ENCODE peak calls at places on chromosomes 4 and X, in six cellular contexts. P is fibroblast of pulmonary artery, K is AG10803, A is RWPE1, J is mesothelial cell of epicardium, O is GM13976. Y is an unnamed sample.
A peak's percentile ranks its signal among the peaks of the same experiment; 100 is the strongest.

GRCh38 chr4:8348071-8348470 is 78.5 kb downstream of the HTRA3 start:
- DNase-seq in O (no peak), K (no peak), J (no peak), P (no peak), A (no peak), Y (no peak)

GRCh38 chr4:48779095-48779997 is 733 bp downstream of the FRYL start:
- DNase-seq in O (peak; percentile 77), P (peak; percentile 58), J (peak; percentile 80), K (peak; percentile 56), A (peak; percentile 58), Y (no peak)

GRCh38 chr4:164956766-164957643 is 20.5 kb downstream of the TRIM61 start:
- DNase-seq in O (peak; percentile 93), P (peak; percentile 64), K (peak; percentile 71), J (peak; percentile 81), A (peak; percentile 87), Y (peak; percentile 45)

GRCh38 chr4:185515248-185515647 is 20.1 kb downstream of the PDLIM3 start:
- DNase-seq in P (no peak), O (no peak), K (no peak), A (no peak), J (no peak), Y (no peak)

GRCh38 chr4:151356510-151356909 is 31.1 kb upstream of the SH3D19 start:
- DNase-seq in P (peak; percentile 5), O (no peak), A (peak; percentile 41), K (peak; percentile 13), J (no peak), Y (no peak)

GRCh38 chr4:16082424-16083216 is 1.2 kb downstream of the PROM1 start:
- DNase-seq in K (no peak), O (peak; percentile 51), P (peak; percentile 6), J (peak; percentile 83), A (peak; percentile 11), Y (no peak)

GRCh38 chr4:80237992-80238391 is 28.5 kb upstream of the FGF5 start:
- DNase-seq in P (peak; percentile 93), O (no peak), K (peak; percentile 94), A (peak; percentile 68), J (no peak), Y (no peak)

GRCh38 chr4:106114284-106114683 is 201.7 kb downstream of the TBCK start:
- DNase-seq in J (no peak), P (no peak), O (no peak), A (no peak), K (no peak), Y (no peak)

GRCh38 chr4:77613267-77613666 is 7.6 kb downstream of the CXCL13 start:
- DNase-seq in K (no peak), A (no peak), J (no peak), O (no peak), P (peak; percentile 17), Y (no peak)

GRCh38 chr4:139163806-139164206 is 13.2 kb downstream of the ELF2 start:
- DNase-seq in A (no peak), P (no peak), O (no peak), J (no peak), K (no peak), Y (no peak)

GRCh38 chr4:119835511-119835910 is 206.9 kb upstream of the PDE5A start:
- DNase-seq in A (no peak), K (peak; percentile 1), P (peak; percentile 4), O (no peak), J (no peak), Y (no peak)

GRCh38 chr4:74548561-74548960 is 103.6 kb downstream of the AREG start:
- DNase-seq in P (no peak), A (no peak), J (no peak), O (no peak), K (no peak), Y (no peak)

GRCh38 chr4:183658362-183659028 is 490 bp downstream of the RWDD4 start:
- DNase-seq in A (peak; percentile 45), J (peak; percentile 52), K (peak; percentile 26), O (peak; percentile 45), P (peak; percentile 23), Y (peak; percentile 22)

GRCh38 chrX:117543885-117544284 is 572.7 kb downstream of the KLHL13 start:
- DNase-seq in O (no peak), J (no peak), K (no peak), A (no peak), P (no peak), Y (no peak)

GRCh38 chrX:110082156-110082555 is 79.2 kb downstream of the TMEM164 start:
- DNase-seq in A (peak; percentile 11), K (peak; percentile 77), P (peak; percentile 95), O (no peak), J (no peak), Y (no peak)

GRCh38 chr4:13888112-13888511 is 260.6 kb upstream of the BOD1L1 start:
- DNase-seq in O (no peak), K (peak; percentile 94), A (peak; percentile 39), P (peak; percentile 95), J (no peak), Y (no peak)

GRCh38 chr4:56651071-56651384 is 30.1 kb downstream of the HOPX start:
- DNase-seq in A (no peak), O (no peak), J (no peak), K (no peak), P (no peak), Y (no peak)

GRCh38 chr4:173231916-173232315 is 63.3 kb downstream of the GALNT7 start:
- DNase-seq in P (peak; percentile 46), O (no peak), K (peak; percentile 6), J (no peak), A (peak; percentile 19), Y (no peak)

GRCh38 chr4:61068745-61069144 is 131.4 kb upstream of the ADGRL3 start:
- DNase-seq in K (no peak), J (no peak), O (no peak), P (peak; percentile 79), A (peak; percentile 1), Y (no peak)

GRCh38 chr4:134560728-134561127 is 359.1 kb upstream of the PABPC4L start:
- DNase-seq in J (no peak), K (no peak), O (no peak), P (no peak), A (no peak), Y (no peak)

GRCh38 chr4:110510955-110511544 is 35.1 kb downstream of the ENPEP start:
- DNase-seq in A (peak; percentile 34), O (peak; percentile 43), P (peak; percentile 76), K (peak; percentile 63), J (no peak), Y (no peak)

GRCh38 chrX:40012039-40012799 is 85.5 kb downstream of the BCOR start:
- DNase-seq in K (peak; percentile 42), P (peak; percentile 57), A (peak; percentile 18), J (no peak), O (peak; percentile 50), Y (no peak)

GRCh38 chr4:32172761-32173160 is 1452.6 kb downstream of the PCDH7 start:
- DNase-seq in A (peak; percentile 29), O (no peak), P (peak; percentile 53), J (no peak), K (peak; percentile 13), Y (no peak)

GRCh38 chrX:13128104-13128503 is 83.7 kb upstream of the FAM9C start:
- DNase-seq in O (no peak), K (peak; percentile 44), P (peak; percentile 53), A (peak; percentile 36), J (no peak), Y (no peak)

GRCh38 chrX:13123857-13124345 is 79.5 kb upstream of the FAM9C start:
- DNase-seq in J (no peak), O (no peak), A (no peak), P (peak; percentile 49), K (peak; percentile 47), Y (no peak)

GRCh38 chrX:13123247-13123856 is 78.9 kb upstream of the FAM9C start:
- DNase-seq in A (no peak), O (no peak), P (no peak), J (no peak), K (no peak), Y (no peak)

GRCh38 chrX:13125188-13125587 is 80.8 kb upstream of the FAM9C start:
- DNase-seq in O (no peak), A (no peak), P (no peak), J (no peak), K (no peak), Y (no peak)

GRCh38 chrX:13126785-13127184 is 82.4 kb upstream of the FAM9C start:
- DNase-seq in J (no peak), O (no peak), K (no peak), A (no peak), P (peak; percentile 28), Y (no peak)
- TF ChIP-seq CTCF in J (no peak), O (no peak), K (no peak), A (no peak), P (no peak), Y (no peak)

GRCh38 chr4:54539500-54540029 is 118.2 kb upstream of the KIT start:
- DNase-seq in O (peak; percentile 28), K (peak; percentile 56), J (peak; percentile 56), P (peak; percentile 36), A (no peak), Y (no peak)
- TF ChIP-seq CTCF in O (no peak), K (no peak), J (no peak), P (no peak), A (no peak), Y (no peak)

GRCh38 chr4:147756417-147756816 is 24.5 kb downstream of the ARHGAP10 start:
- DNase-seq in K (no peak), O (no peak), J (no peak), A (no peak), P (no peak), Y (no peak)

GRCh38 chr4:147755567-147756295 is 23.8 kb downstream of the ARHGAP10 start:
- DNase-seq in O (no peak), P (no peak), A (no peak), K (peak; percentile 61), J (no peak), Y (no peak)

GRCh38 chr4:147749811-147750321 is 18.0 kb downstream of the ARHGAP10 start:
- DNase-seq in K (no peak), P (no peak), A (no peak), J (no peak), O (peak; percentile 48), Y (no peak)

GRCh38 chr4:147753047-147753446 is 21.2 kb downstream of the ARHGAP10 start:
- DNase-seq in A (no peak), O (no peak), P (no peak), J (no peak), K (no peak), Y (no peak)

DNA sequence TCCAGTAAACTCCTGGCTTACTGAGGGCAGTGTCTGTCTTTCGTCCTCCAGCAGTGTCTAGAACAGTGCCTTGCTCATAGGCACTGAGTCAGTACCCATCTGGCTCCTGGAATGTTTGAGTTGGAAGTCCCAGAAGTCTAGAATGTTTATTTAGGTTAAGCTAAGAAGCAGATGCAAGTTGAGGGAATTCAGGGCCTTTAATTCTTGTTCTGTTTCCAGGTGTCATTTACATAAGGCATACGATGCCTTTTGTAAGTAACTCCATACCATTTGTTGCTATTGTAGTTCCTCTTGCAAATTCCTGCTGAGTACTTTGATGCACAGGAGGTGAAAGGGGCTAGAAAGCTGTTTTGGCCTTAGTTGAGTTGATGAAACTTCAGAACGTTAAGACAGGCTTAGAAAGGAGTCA is 22.2 kb downstream of the ARHGAP10 start:
- DNase-seq in J (no peak), O (no peak), A (peak; percentile 39), P (peak; percentile 68), K (peak; percentile 72), Y (no peak)
- TF ChIP-seq CTCF in J (no peak), O (no peak), A (no peak), P (no peak), K (no peak), Y (no peak)

DNA sequence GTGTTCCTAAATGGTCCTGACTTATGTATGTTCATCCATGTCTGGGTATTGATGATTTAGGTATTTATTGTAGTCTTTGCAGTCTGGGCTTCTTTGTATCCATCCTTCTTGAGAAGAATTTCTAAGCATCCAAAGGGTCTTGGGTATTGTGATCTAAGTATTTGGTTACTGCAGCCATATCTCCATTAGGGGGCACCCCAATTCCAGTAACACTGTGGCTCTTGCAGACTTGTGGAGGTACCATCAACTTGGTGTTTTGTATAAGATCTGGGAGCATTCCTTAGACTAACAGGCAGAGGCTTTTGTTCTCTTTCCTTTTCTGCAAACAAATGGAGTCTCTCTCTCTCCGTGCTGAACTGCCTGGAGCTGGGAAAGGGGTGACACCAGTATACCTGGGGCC is 113.7 kb upstream of the NEXMIF start:
- DNase-seq in K (peak; percentile 9), O (peak; percentile 3), P (peak; percentile 46), A (no peak), J (no peak), Y (no peak)
- TF ChIP-seq CTCF in K (peak; percentile 36), O (peak; percentile 46), P (peak; percentile 34), A (no peak), J (no peak), Y (no peak)